ENCODE peak calls at places on chromosomes 13 and 19, in five cellular contexts. One of them, this sample, is unnamed. For H3K9me3, the result is how much of the 10 kb centered on the place peaks cover.

GRCh38 chr19:17209126-17210036 is 5.8 kb upstream of the USE1 start:
- DNase-seq in CD4-positive, CD25-positive, alpha-beta regulatory T cell: peak
- DNase-seq in effector memory CD4-positive, alpha-beta T cell: no peak
- DNase-seq in tibial nerve: no peak
- DNase-seq in mucosa of descending colon: peak
- DNase-seq in this sample: no peak

GRCh38 chr19:36652958-36653357 is 13.7 kb downstream of the ZNF461 start:
- DNase-seq in CD4-positive, CD25-positive, alpha-beta regulatory T cell: no peak
- DNase-seq in effector memory CD4-positive, alpha-beta T cell: no peak
- DNase-seq in tibial nerve: no peak
- DNase-seq in mucosa of descending colon: no peak
- DNase-seq in this sample: no peak

GRCh38 chr13:48222358-48223015 is 10.5 kb upstream of the ITM2B start:
- DNase-seq in CD4-positive, CD25-positive, alpha-beta regulatory T cell: no peak
- DNase-seq in effector memory CD4-positive, alpha-beta T cell: no peak
- DNase-seq in tibial nerve: peak
- DNase-seq in mucosa of descending colon: no peak
- DNase-seq in this sample: no peak

GRCh38 chr13:43230989-43231388 is 207.6 kb downstream of the DNAJC15 start:
- DNase-seq in CD4-positive, CD25-positive, alpha-beta regulatory T cell: no peak
- DNase-seq in effector memory CD4-positive, alpha-beta T cell: no peak
- DNase-seq in tibial nerve: no peak
- DNase-seq in mucosa of descending colon: no peak
- DNase-seq in this sample: no peak

GRCh38 chr19:44576843-44577565 is 36.4 kb upstream of the IGSF23 start:
- DNase-seq in CD4-positive, CD25-positive, alpha-beta regulatory T cell: no peak
- DNase-seq in effector memory CD4-positive, alpha-beta T cell: no peak
- DNase-seq in tibial nerve: no peak
- DNase-seq in mucosa of descending colon: no peak
- DNase-seq in this sample: no peak

GRCh38 chr19:41321600-41322270 is 11.8 kb downstream of the CCDC97 start:
- DNase-seq in CD4-positive, CD25-positive, alpha-beta regulatory T cell: no peak
- DNase-seq in effector memory CD4-positive, alpha-beta T cell: no peak
- DNase-seq in tibial nerve: no peak
- DNase-seq in mucosa of descending colon: no peak
- DNase-seq in this sample: no peak

GRCh38 chr19:54178581-54179261 is 5.8 kb upstream of the TMC4 start:
- DNase-seq in CD4-positive, CD25-positive, alpha-beta regulatory T cell: no peak
- DNase-seq in effector memory CD4-positive, alpha-beta T cell: no peak
- DNase-seq in tibial nerve: no peak
- DNase-seq in mucosa of descending colon: peak
- DNase-seq in this sample: no peak

GRCh38 chr13:48489003-48489402 is 43.9 kb downstream of the RCBTB2 start:
- DNase-seq in CD4-positive, CD25-positive, alpha-beta regulatory T cell: no peak
- DNase-seq in effector memory CD4-positive, alpha-beta T cell: no peak
- DNase-seq in tibial nerve: no peak
- DNase-seq in mucosa of descending colon: no peak
- DNase-seq in this sample: no peak

GRCh38 chr13:109182777-109183465 is 553.5 kb downstream of the MYO16 start:
- DNase-seq in CD4-positive, CD25-positive, alpha-beta regulatory T cell: no peak
- DNase-seq in effector memory CD4-positive, alpha-beta T cell: no peak
- DNase-seq in tibial nerve: no peak
- DNase-seq in mucosa of descending colon: no peak
- DNase-seq in this sample: no peak

GRCh38 chr13:73809561-73809960 is 324.6 kb downstream of the KLF12 start:
- DNase-seq in CD4-positive, CD25-positive, alpha-beta regulatory T cell: no peak
- DNase-seq in effector memory CD4-positive, alpha-beta T cell: no peak
- DNase-seq in tibial nerve: no peak
- DNase-seq in mucosa of descending colon: no peak
- DNase-seq in this sample: no peak

GRCh38 chr19:44748426-44749254 is at the start of gene BCL3:
- DNase-seq in CD4-positive, CD25-positive, alpha-beta regulatory T cell: peak
- DNase-seq in effector memory CD4-positive, alpha-beta T cell: peak
- DNase-seq in tibial nerve: no peak
- DNase-seq in mucosa of descending colon: peak
- DNase-seq in this sample: peak

GRCh38 chr13:50403311-50403710 is 388.1 kb downstream of the KCNRG start:
- DNase-seq in CD4-positive, CD25-positive, alpha-beta regulatory T cell: no peak
- DNase-seq in effector memory CD4-positive, alpha-beta T cell: no peak
- DNase-seq in tibial nerve: no peak
- DNase-seq in mucosa of descending colon: no peak
- DNase-seq in this sample: no peak

GRCh38 chr13:97307882-97308624 is 85.9 kb downstream of the MBNL2 start:
- DNase-seq in CD4-positive, CD25-positive, alpha-beta regulatory T cell: no peak
- DNase-seq in effector memory CD4-positive, alpha-beta T cell: no peak
- DNase-seq in tibial nerve: no peak
- DNase-seq in mucosa of descending colon: no peak
- DNase-seq in this sample: no peak

GRCh38 chr13:20547479-20547908 is 19.5 kb upstream of the IFT88 start:
- DNase-seq in CD4-positive, CD25-positive, alpha-beta regulatory T cell: no peak
- DNase-seq in effector memory CD4-positive, alpha-beta T cell: no peak
- DNase-seq in tibial nerve: no peak
- DNase-seq in mucosa of descending colon: no peak
- DNase-seq in this sample: no peak

GRCh38 chr19:17648097-17648660 is 40.0 kb downstream of the UNC13A start:
- DNase-seq in CD4-positive, CD25-positive, alpha-beta regulatory T cell: no peak
- DNase-seq in effector memory CD4-positive, alpha-beta T cell: no peak
- DNase-seq in tibial nerve: no peak
- DNase-seq in mucosa of descending colon: no peak
- DNase-seq in this sample: no peak

GRCh38 chr13:102879793-102880499 is 34.1 kb downstream of the ERCC5 start:
- DNase-seq in CD4-positive, CD25-positive, alpha-beta regulatory T cell: no peak
- DNase-seq in effector memory CD4-positive, alpha-beta T cell: no peak
- DNase-seq in tibial nerve: no peak
- DNase-seq in mucosa of descending colon: no peak
- DNase-seq in this sample: no peak

GRCh38 chr19:14115761-14116160 is 1.8 kb downstream of the PRKACA start:
- DNase-seq in CD4-positive, CD25-positive, alpha-beta regulatory T cell: no peak
- DNase-seq in effector memory CD4-positive, alpha-beta T cell: no peak
- DNase-seq in tibial nerve: no peak
- DNase-seq in mucosa of descending colon: no peak
- DNase-seq in this sample: no peak

GRCh38 chr13:41970022-41970421 is 9.1 kb upstream of the VWA8 start:
- DNase-seq in CD4-positive, CD25-positive, alpha-beta regulatory T cell: no peak
- DNase-seq in effector memory CD4-positive, alpha-beta T cell: no peak
- DNase-seq in tibial nerve: no peak
- DNase-seq in mucosa of descending colon: no peak
- DNase-seq in this sample: no peak

GRCh38 chr13:34762312-34762711 is 179.8 kb upstream of the NBEA start:
- DNase-seq in CD4-positive, CD25-positive, alpha-beta regulatory T cell: no peak
- DNase-seq in effector memory CD4-positive, alpha-beta T cell: no peak
- DNase-seq in tibial nerve: no peak
- DNase-seq in mucosa of descending colon: no peak
- DNase-seq in this sample: no peak

GRCh38 chr19:55253842-55254624 is 4.8 kb downstream of the PPP6R1 start:
- DNase-seq in CD4-positive, CD25-positive, alpha-beta regulatory T cell: peak
- DNase-seq in effector memory CD4-positive, alpha-beta T cell: peak
- DNase-seq in tibial nerve: no peak
- DNase-seq in mucosa of descending colon: peak
- DNase-seq in this sample: no peak

GRCh38 chr13:38759390-38759789 is 72.5 kb downstream of the FREM2 start:
- DNase-seq in CD4-positive, CD25-positive, alpha-beta regulatory T cell: no peak
- DNase-seq in effector memory CD4-positive, alpha-beta T cell: no peak
- DNase-seq in tibial nerve: no peak
- DNase-seq in mucosa of descending colon: no peak
- DNase-seq in this sample: no peak

GRCh38 chr19:47615714-47616113 is 6.8 kb downstream of the BICRA start:
- DNase-seq in CD4-positive, CD25-positive, alpha-beta regulatory T cell: no peak
- DNase-seq in effector memory CD4-positive, alpha-beta T cell: no peak
- DNase-seq in tibial nerve: no peak
- DNase-seq in mucosa of descending colon: no peak
- DNase-seq in this sample: no peak

GRCh38 chr19:50875795-50876422 is 2.7 kb downstream of the KLK2 start:
- DNase-seq in CD4-positive, CD25-positive, alpha-beta regulatory T cell: no peak
- DNase-seq in effector memory CD4-positive, alpha-beta T cell: no peak
- DNase-seq in tibial nerve: no peak
- DNase-seq in mucosa of descending colon: no peak
- DNase-seq in this sample: no peak

GRCh38 chr19:32307591-32307990 is 37.8 kb upstream of the ZNF507 start:
- DNase-seq in CD4-positive, CD25-positive, alpha-beta regulatory T cell: no peak
- DNase-seq in effector memory CD4-positive, alpha-beta T cell: no peak
- DNase-seq in tibial nerve: no peak
- DNase-seq in mucosa of descending colon: no peak
- DNase-seq in this sample: no peak

GRCh38 chr19:32302778-32303177 is 42.6 kb upstream of the ZNF507 start:
- DNase-seq in CD4-positive, CD25-positive, alpha-beta regulatory T cell: no peak
- DNase-seq in effector memory CD4-positive, alpha-beta T cell: no peak
- DNase-seq in tibial nerve: no peak
- DNase-seq in mucosa of descending colon: no peak
- DNase-seq in this sample: no peak

GRCh38 chr19:32308436-32309077 is 36.9 kb upstream of the ZNF507 start:
- DNase-seq in CD4-positive, CD25-positive, alpha-beta regulatory T cell: no peak
- DNase-seq in effector memory CD4-positive, alpha-beta T cell: no peak
- DNase-seq in tibial nerve: no peak
- DNase-seq in mucosa of descending colon: no peak
- DNase-seq in this sample: no peak

DNA sequence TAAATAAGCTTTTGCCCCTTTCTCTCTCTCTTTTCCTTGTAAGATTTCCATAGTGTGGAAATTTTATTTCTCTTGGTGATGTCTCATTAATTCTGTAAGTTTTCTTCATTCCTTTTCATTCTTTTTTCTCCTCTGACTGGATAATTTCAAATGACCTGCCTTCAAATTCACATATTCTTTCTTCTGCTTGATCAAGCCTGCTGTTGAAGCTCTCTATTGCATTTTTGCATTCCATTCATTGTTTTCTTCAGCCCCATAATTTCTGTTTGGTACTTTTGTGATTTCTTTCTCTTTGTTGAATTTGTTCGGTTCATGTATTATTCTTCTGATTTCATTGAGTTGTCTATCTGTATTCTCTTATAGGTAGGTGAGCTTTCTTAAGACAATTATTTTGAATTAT is 42.2 kb upstream of the ZNF507 start:
- DNase-seq in CD4-positive, CD25-positive, alpha-beta regulatory T cell: no peak
- DNase-seq in effector memory CD4-positive, alpha-beta T cell: no peak
- DNase-seq in tibial nerve: no peak
- DNase-seq in mucosa of descending colon: no peak
- DNase-seq in this sample: no peak
- H3K9me3 ChIP-seq in CD4-positive, CD25-positive, alpha-beta regulatory T cell: under half
- H3K9me3 ChIP-seq in effector memory CD4-positive, alpha-beta T cell: under half
- H3K9me3 ChIP-seq in tibial nerve: under half
- H3K9me3 ChIP-seq in mucosa of descending colon: under half
- H3K9me3 ChIP-seq in this sample: under half

GRCh38 chr13:91112878-91113277 is 234.6 kb upstream of the MIR17HG start:
- DNase-seq in CD4-positive, CD25-positive, alpha-beta regulatory T cell: no peak
- DNase-seq in effector memory CD4-positive, alpha-beta T cell: no peak
- DNase-seq in tibial nerve: no peak
- DNase-seq in mucosa of descending colon: no peak
- DNase-seq in this sample: no peak
- H3K9me3 ChIP-seq in CD4-positive, CD25-positive, alpha-beta regulatory T cell: under half
- H3K9me3 ChIP-seq in effector memory CD4-positive, alpha-beta T cell: under half
- H3K9me3 ChIP-seq in tibial nerve: under half
- H3K9me3 ChIP-seq in mucosa of descending colon: under half
- H3K9me3 ChIP-seq in this sample: under half

DNA sequence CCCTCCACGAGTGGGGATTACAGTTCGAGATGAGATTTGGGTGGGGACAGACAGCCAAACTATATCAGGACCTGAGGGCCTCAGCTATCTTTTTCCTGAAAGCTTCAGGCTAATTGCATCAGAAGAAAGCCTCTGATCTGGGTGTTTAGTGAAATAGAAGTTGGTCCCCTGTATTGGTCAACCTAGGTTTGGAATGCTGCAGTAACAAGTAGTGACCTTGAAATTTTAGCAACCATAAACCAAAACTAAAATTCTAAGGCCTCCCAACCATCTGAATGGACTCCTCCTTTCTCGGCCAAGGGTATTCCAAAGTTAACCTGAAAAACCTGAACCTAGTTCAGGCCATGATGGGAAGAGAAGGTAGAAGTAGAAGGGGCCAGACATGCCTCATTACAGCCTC is 34.9 kb upstream of the OR10H1 start:
- DNase-seq in CD4-positive, CD25-positive, alpha-beta regulatory T cell: no peak
- DNase-seq in effector memory CD4-positive, alpha-beta T cell: no peak
- DNase-seq in tibial nerve: no peak
- DNase-seq in mucosa of descending colon: no peak
- DNase-seq in this sample: no peak
- H3K9me3 ChIP-seq in CD4-positive, CD25-positive, alpha-beta regulatory T cell: under half
- H3K9me3 ChIP-seq in effector memory CD4-positive, alpha-beta T cell: under half
- H3K9me3 ChIP-seq in tibial nerve: under half
- H3K9me3 ChIP-seq in mucosa of descending colon: under half
- H3K9me3 ChIP-seq in this sample: under half

DNA sequence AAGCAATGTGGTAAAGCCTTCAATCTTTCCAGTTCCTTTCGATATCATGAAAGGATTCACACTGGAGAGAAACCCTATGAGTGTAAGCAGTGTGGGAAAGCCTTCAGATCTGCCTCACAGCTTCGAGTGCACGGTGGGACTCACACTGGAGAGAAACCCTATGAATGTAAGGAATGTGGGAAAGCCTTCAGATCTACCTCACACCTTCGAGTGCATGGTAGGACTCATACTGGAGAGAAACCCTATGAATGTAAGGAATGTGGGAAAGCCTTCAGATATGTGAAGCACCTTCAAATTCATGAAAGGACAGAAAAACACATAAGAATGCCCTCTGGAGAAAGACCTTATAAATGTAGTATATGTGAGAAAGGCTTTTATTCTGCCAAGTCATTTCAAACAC is 15.6 kb upstream of the ZNF763 start:
- DNase-seq in CD4-positive, CD25-positive, alpha-beta regulatory T cell: no peak
- DNase-seq in effector memory CD4-positive, alpha-beta T cell: no peak
- DNase-seq in tibial nerve: no peak
- DNase-seq in mucosa of descending colon: no peak
- DNase-seq in this sample: no peak
- H3K9me3 ChIP-seq in CD4-positive, CD25-positive, alpha-beta regulatory T cell: half or more
- H3K9me3 ChIP-seq in effector memory CD4-positive, alpha-beta T cell: half or more
- H3K9me3 ChIP-seq in tibial nerve: under half
- H3K9me3 ChIP-seq in mucosa of descending colon: half or more
- H3K9me3 ChIP-seq in this sample: half or more

GRCh38 chr13:30976041-30976440 is 43.6 kb downstream of the TEX26 start:
- DNase-seq in CD4-positive, CD25-positive, alpha-beta regulatory T cell: no peak
- DNase-seq in effector memory CD4-positive, alpha-beta T cell: no peak
- DNase-seq in tibial nerve: no peak
- DNase-seq in mucosa of descending colon: no peak
- DNase-seq in this sample: no peak
- H3K9me3 ChIP-seq in CD4-positive, CD25-positive, alpha-beta regulatory T cell: under half
- H3K9me3 ChIP-seq in effector memory CD4-positive, alpha-beta T cell: under half
- H3K9me3 ChIP-seq in tibial nerve: under half
- H3K9me3 ChIP-seq in mucosa of descending colon: under half
- H3K9me3 ChIP-seq in this sample: under half

GRCh38 chr19:23145617-23146415 is 29.0 kb downstream of the ZNF730 start:
- DNase-seq in CD4-positive, CD25-positive, alpha-beta regulatory T cell: no peak
- DNase-seq in effector memory CD4-positive, alpha-beta T cell: no peak
- DNase-seq in tibial nerve: no peak
- DNase-seq in mucosa of descending colon: no peak
- DNase-seq in this sample: no peak
- H3K9me3 ChIP-seq in CD4-positive, CD25-positive, alpha-beta regulatory T cell: under half
- H3K9me3 ChIP-seq in effector memory CD4-positive, alpha-beta T cell: under half
- H3K9me3 ChIP-seq in tibial nerve: under half
- H3K9me3 ChIP-seq in mucosa of descending colon: half or more
- H3K9me3 ChIP-seq in this sample: under half